ENCODE peak calls at places on chromosomes 13 and 19, in seven cellular contexts. Y, M, J, N, I, T and R are unnamed samples. For H3K4me1, the result is how much of the 10 kb centered on the place peaks cover.

GRCh38 chr13:41533676-41534075 is 76.3 kb downstream of the RGCC start:
- DNase-seq in Y (no peak), M (no peak), J (no peak), N (no peak), I (peak), T (no peak), R (no peak)

GRCh38 chr13:27607125-27607524 is 13.2 kb downstream of the LNX2 start:
- DNase-seq in Y (no peak), M (no peak), J (no peak), N (no peak), I (peak), T (no peak), R (no peak)

GRCh38 chr19:1761528-1762242 is 8.4 kb downstream of the ONECUT3 start:
- DNase-seq in Y (no peak), M (no peak), J (no peak), N (no peak), I (no peak), T (no peak), R (no peak)

GRCh38 chr19:3692141-3693029 is 7.9 kb downstream of the PIP5K1C start:
- DNase-seq in Y (peak), M (no peak), J (no peak), N (no peak), I (no peak), T (no peak), R (no peak)

GRCh38 chr19:55526216-55527196 is 10.4 kb downstream of the SBK2 start:
- DNase-seq in Y (no peak), M (no peak), J (no peak), N (peak), I (peak), T (peak), R (peak)

GRCh38 chr19:29702161-29702957 is 12.7 kb downstream of the C19orf12 start:
- DNase-seq in Y (no peak), M (no peak), J (no peak), N (no peak), I (no peak), T (peak), R (peak)

GRCh38 chr13:74134777-74135305 is 637 bp upstream of the KLF12 start:
- DNase-seq in Y (peak), M (no peak), J (peak), N (peak), I (no peak), T (peak), R (peak)

GRCh38 chr19:15210323-15210774 is 9.6 kb upstream of the NOTCH3 start:
- DNase-seq in Y (no peak), M (no peak), J (no peak), N (no peak), I (peak), T (no peak), R (peak)

GRCh38 chr19:3359850-3360493 is 6.4 kb upstream of the NFIC start:
- DNase-seq in Y (no peak), M (no peak), J (no peak), N (no peak), I (no peak), T (peak), R (no peak)

GRCh38 chr13:43026262-43026661 is 2.9 kb downstream of the DNAJC15 start:
- DNase-seq in Y (no peak), M (no peak), J (no peak), N (no peak), I (no peak), T (no peak), R (no peak)

GRCh38 chr19:49855676-49856573 is 5.0 kb downstream of the PTOV1 start:
- DNase-seq in Y (no peak), M (no peak), J (no peak), N (no peak), I (no peak), T (peak), R (no peak)

GRCh38 chr19:46002678-46003275 is 7.5 kb downstream of the CCDC61 start:
- DNase-seq in Y (no peak), M (no peak), J (no peak), N (no peak), I (no peak), T (no peak), R (no peak)

GRCh38 chr19:46000497-46001246 is 5.4 kb downstream of the CCDC61 start:
- DNase-seq in Y (peak), M (no peak), J (peak), N (peak), I (no peak), T (peak), R (peak)

GRCh38 chr19:45996933-45997332 is 1.7 kb downstream of the CCDC61 start:
- DNase-seq in Y (no peak), M (no peak), J (no peak), N (no peak), I (no peak), T (no peak), R (no peak)

GRCh38 chr19:45998834-45999233 is 3.6 kb downstream of the CCDC61 start:
- DNase-seq in Y (no peak), M (no peak), J (no peak), N (no peak), I (no peak), T (no peak), R (no peak)

GRCh38 chr19:45999653-46000121 is 4.4 kb downstream of the CCDC61 start:
- DNase-seq in Y (no peak), M (no peak), J (no peak), N (no peak), I (peak), T (no peak), R (peak)
- H3K4me3 ChIP-seq in Y (no peak), M (no peak), J (no peak), N (no peak), I (peak), T (no peak), R (no peak)

DNA sequence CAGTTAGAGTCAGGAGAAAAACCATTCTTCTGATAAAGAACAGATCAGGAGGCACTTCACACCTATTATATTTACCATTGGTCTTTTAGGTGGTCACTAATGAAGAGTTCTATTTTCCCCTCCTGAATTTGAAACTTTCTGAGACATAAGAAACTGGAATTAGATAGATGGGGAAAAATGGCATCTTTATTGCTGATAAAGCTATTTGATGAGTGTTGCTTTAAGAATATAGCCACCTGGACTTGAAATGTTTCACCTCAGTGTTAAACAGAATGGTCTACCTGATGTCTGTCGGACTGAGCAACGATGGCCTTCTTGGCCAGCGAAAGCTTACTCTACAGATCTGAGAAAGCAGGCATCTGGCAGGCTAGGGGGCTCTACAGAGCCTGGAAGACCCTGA is 107.0 kb downstream of the SLITRK5 start:
- DNase-seq in Y (no peak), M (no peak), J (no peak), N (no peak), I (no peak), T (no peak), R (no peak)
- H3K4me1 ChIP-seq in Y (under half), M (under half), J (under half), N (under half), I (under half), T (under half), R (under half)

DNA sequence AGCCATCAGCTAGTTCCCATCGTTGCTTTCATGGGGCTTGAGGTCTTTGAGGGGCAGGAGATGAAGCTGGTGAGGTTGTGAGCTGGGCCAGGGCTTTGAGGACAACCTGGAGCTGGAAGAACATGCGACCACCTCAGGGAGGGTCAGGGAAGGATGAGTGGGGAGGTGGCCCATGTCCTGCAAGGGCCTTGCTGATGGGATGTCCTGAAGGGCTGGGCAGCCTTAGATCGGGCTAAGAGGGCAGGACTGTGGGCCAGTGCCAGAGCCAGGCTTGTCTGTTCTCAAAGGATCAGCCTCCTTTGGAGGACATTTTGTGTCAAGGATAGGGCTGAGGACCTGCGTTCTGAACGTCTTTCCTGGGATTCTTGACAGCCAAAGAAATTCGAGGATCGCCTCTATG is 10.5 kb downstream of the CYTH2 start:
- DNase-seq in Y (no peak), M (no peak), J (no peak), N (no peak), I (no peak), T (no peak), R (no peak)
- H3K27ac ChIP-seq in Y (no peak), M (peak), J (peak), N (no peak), I (no peak), T (no peak), R (peak)

GRCh38 chr19:18339703-18340102 is 695 bp upstream of the PGPEP1 start:
- DNase-seq in Y (no peak), M (no peak), J (no peak), N (no peak), I (no peak), T (no peak), R (no peak)
- H3K4me3 ChIP-seq in Y (peak), M (peak), J (peak), N (no peak), I (peak), T (peak), R (no peak)

DNA sequence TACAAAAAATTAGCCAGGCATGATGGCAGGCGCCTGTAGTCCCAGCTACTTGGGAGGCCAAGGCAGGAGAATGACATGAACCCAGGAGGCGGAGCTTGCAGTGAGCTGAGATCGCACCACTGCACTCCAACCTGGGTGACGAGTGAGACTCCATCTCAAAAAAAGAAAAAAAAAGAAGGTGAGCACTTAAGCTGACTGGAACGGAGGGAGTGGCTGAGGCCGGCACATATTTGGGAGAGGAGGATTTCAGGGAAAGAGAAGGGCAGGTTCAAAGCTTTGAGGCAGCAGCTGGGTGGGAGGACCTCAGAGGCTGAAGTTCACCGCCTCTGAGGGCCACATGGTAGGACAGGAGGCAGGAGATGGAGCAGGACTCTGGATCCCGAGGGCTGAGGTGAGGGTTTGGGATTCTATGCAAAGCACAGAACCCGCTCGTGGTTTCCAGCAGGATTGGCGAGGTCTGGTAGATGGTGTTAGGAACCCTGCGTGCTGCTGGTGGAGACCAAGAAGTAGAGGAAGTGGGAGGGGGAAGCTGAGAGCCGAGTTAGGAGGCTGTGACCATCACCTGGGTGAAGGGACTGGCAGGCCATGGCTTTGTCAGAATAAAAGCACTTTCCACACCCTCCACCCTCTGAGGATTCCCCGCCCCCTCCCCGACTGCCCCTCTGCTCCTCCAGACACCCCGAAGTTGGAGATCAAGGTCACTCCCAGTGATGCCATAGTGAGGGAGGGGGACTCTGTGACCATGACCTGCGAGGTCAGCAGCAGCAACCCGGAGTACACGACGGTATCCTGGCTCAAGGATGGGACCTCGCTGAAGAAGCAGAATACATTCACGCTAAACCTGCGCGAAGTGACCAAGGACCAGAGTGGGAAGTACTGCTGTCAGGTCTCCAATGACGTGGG is 8.3 kb downstream of the CD22 start:
- DNase-seq in Y (no peak), M (no peak), J (no peak), N (peak), I (no peak), T (no peak), R (no peak)
- H3K4me1 ChIP-seq in Y (under half), M (under half), J (under half), N (under half), I (under half), T (under half), R (under half)

GRCh38 chr13:113472355-113473025 is 18.0 kb downstream of the DCUN1D2 start:
- DNase-seq in Y (no peak), M (no peak), J (no peak), N (no peak), I (no peak), T (no peak), R (no peak)
- H3K27ac ChIP-seq in Y (no peak), M (no peak), J (peak), N (no peak), I (no peak), T (no peak), R (peak)

DNA sequence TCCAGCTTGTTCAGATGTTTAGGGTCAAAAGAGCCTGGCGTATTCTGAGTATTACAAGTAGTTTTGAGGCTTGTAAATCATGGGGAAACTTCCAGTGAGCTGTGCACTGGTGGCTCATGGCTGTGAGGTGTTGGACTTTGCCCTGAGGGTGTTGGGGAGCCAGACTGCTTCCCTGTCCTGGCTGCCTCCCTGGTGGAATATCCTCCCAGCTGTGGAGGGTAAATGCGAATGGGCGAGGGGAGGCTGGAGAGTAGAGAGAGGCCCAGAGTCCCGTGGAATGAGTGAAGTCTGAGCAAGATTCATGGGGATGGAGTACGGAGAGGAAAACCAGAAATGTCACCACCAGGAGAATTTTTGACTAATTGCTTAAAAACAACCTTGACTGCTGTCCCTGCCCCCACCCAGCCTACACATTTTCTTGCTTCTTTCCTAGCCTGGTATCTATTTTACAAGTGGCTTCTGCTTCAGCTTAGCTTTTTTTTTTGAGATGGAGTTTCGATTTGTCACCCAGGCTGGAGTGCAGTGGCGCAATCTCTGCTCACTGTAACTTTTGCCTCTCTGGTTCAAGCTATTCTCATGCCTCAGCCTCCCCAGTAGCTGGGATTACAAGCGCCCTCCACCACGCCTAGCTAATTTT is 3.7 kb downstream of the SNRPA start:
- DNase-seq in Y (no peak), M (no peak), J (no peak), N (peak), I (no peak), T (no peak), R (no peak)
- H3K4me3 ChIP-seq in Y (peak), M (peak), J (peak), N (peak), I (no peak), T (peak), R (peak)